ENCODE peak calls at places on chromosomes 13 and 19, in ten cellular contexts. C, E, M, Y, K, L, W, R, I and A are unnamed samples. For H3K4me1, the result is how much of the 10 kb centered on the place peaks cover.

GRCh38 chr19:58020985-58021384 is 12.8 kb upstream of the ZSCAN1 start:
- ATAC-seq in C (no peak), E (no peak), M (no peak), Y (no peak), K (no peak), L (no peak), W (no peak), R (no peak), I (no peak), A (no peak)

GRCh38 chr19:46955813-46956371 is 63.7 kb upstream of the NPAS1 start:
- ATAC-seq in C (no peak), E (no peak), M (no peak), Y (no peak), K (no peak), L (no peak), W (no peak), R (no peak), I (no peak), A (no peak)

GRCh38 chr19:54172413-54172763 is 572 bp downstream of the TMC4 start:
- ATAC-seq in C (no peak), E (no peak), M (no peak), Y (no peak), K (no peak), L (peak), W (no peak), R (peak), I (no peak), A (no peak)

GRCh38 chr19:43726736-43727592 is 11.1 kb downstream of the IRGC start:
- ATAC-seq in C (no peak), E (peak), M (no peak), Y (no peak), K (peak), L (no peak), W (no peak), R (no peak), I (no peak), A (no peak)

GRCh38 chr13:89029062-89029461 is 1357.9 kb downstream of the SLITRK5 start:
- ATAC-seq in C (no peak), E (no peak), M (no peak), Y (no peak), K (no peak), L (no peak), W (no peak), R (no peak), I (no peak), A (no peak)

GRCh38 chr19:56105090-56105701 is 15.9 kb downstream of the ZNF787 start:
- ATAC-seq in C (peak), E (peak), M (peak), Y (peak), K (peak), L (peak), W (peak), R (peak), I (peak), A (peak)

GRCh38 chr13:50594276-50594970 is 249.1 kb downstream of the DLEU7 start:
- ATAC-seq in C (peak), E (no peak), M (no peak), Y (no peak), K (peak), L (no peak), W (no peak), R (no peak), I (no peak), A (no peak)

GRCh38 chr13:32454886-32455593 is 27.1 kb upstream of the N4BP2L1 start:
- ATAC-seq in C (peak), E (no peak), M (peak), Y (no peak), K (no peak), L (no peak), W (no peak), R (no peak), I (no peak), A (no peak)

GRCh38 chr19:28435551-28436261 is 777.2 kb downstream of the UQCRFS1 start:
- ATAC-seq in C (no peak), E (no peak), M (no peak), Y (no peak), K (peak), L (no peak), W (no peak), R (no peak), I (no peak), A (no peak)

GRCh38 chr13:32731576-32731975 is 145.3 kb downstream of the PDS5B start:
- ATAC-seq in C (no peak), E (no peak), M (no peak), Y (peak), K (peak), L (no peak), W (peak), R (peak), I (no peak), A (no peak)

GRCh38 chr19:42512130-42512636 is 16.1 kb downstream of the CEACAM1 start:
- ATAC-seq in C (no peak), E (no peak), M (no peak), Y (no peak), K (no peak), L (no peak), W (no peak), R (no peak), I (no peak), A (no peak)

GRCh38 chr19:56217039-56217949 is 15.2 kb downstream of the ZSCAN5C start:
- ATAC-seq in C (no peak), E (no peak), M (no peak), Y (peak), K (peak), L (no peak), W (no peak), R (peak), I (no peak), A (no peak)

GRCh38 chr13:50257646-50258045 is 242.4 kb downstream of the KCNRG start:
- ATAC-seq in C (no peak), E (no peak), M (no peak), Y (no peak), K (no peak), L (no peak), W (no peak), R (no peak), I (no peak), A (no peak)

GRCh38 chr13:104975272-104975671 is 1560.2 kb downstream of the EFNB2 start:
- ATAC-seq in C (no peak), E (no peak), M (no peak), Y (no peak), K (no peak), L (no peak), W (no peak), R (no peak), I (no peak), A (no peak)

GRCh38 chr13:50170447-50171037 is 155.3 kb downstream of the KCNRG start:
- ATAC-seq in C (no peak), E (no peak), M (no peak), Y (peak), K (peak), L (no peak), W (no peak), R (no peak), I (no peak), A (no peak)

GRCh38 chr19:17803264-17803896 is 8.4 kb downstream of the B3GNT3 start:
- ATAC-seq in C (no peak), E (no peak), M (no peak), Y (no peak), K (no peak), L (no peak), W (no peak), R (no peak), I (no peak), A (no peak)

GRCh38 chr19:40231544-40232424 is 5.3 kb upstream of the CCNP start:
- ATAC-seq in C (peak), E (peak), M (no peak), Y (peak), K (peak), L (peak), W (peak), R (no peak), I (peak), A (peak)

GRCh38 chr19:8097681-8098567 is 45.4 kb downstream of the CCL25 start:
- ATAC-seq in C (no peak), E (no peak), M (no peak), Y (no peak), K (no peak), L (no peak), W (no peak), R (no peak), I (no peak), A (no peak)

GRCh38 chr19:38735257-38735686 is 9.0 kb downstream of the CAPN12 start:
- ATAC-seq in C (peak), E (no peak), M (no peak), Y (no peak), K (no peak), L (peak), W (peak), R (no peak), I (no peak), A (no peak)

GRCh38 chr13:96994849-96995243 is 570 bp upstream of the OXGR1 start:
- ATAC-seq in C (no peak), E (no peak), M (no peak), Y (no peak), K (no peak), L (no peak), W (peak), R (no peak), I (no peak), A (no peak)

GRCh38 chr13:114078501-114079451 is 53.6 kb downstream of the RASA3 start:
- ATAC-seq in C (peak), E (peak), M (no peak), Y (peak), K (no peak), L (peak), W (no peak), R (no peak), I (peak), A (peak)

GRCh38 chr19:36150586-36150985 is 1.7 kb downstream of the COX7A1 start:
- ATAC-seq in C (no peak), E (no peak), M (no peak), Y (no peak), K (no peak), L (no peak), W (peak), R (no peak), I (no peak), A (no peak)

GRCh38 chr19:23436318-23436717 is 41.0 kb upstream of the ZNF91 start:
- ATAC-seq in C (no peak), E (no peak), M (no peak), Y (no peak), K (no peak), L (no peak), W (peak), R (no peak), I (no peak), A (no peak)

GRCh38 chr19:10120538-10121198 is 969 bp upstream of the EIF3G start:
- ATAC-seq in C (no peak), E (no peak), M (no peak), Y (peak), K (no peak), L (no peak), W (no peak), R (no peak), I (no peak), A (peak)

GRCh38 chr13:98273067-98273823 is 96.2 kb upstream of the RNF113B start:
- ATAC-seq in C (peak), E (no peak), M (no peak), Y (no peak), K (no peak), L (no peak), W (no peak), R (peak), I (no peak), A (no peak)

GRCh38 chr13:42102961-42103688 is 54.7 kb downstream of the DGKH start:
- ATAC-seq in C (no peak), E (no peak), M (no peak), Y (no peak), K (no peak), L (no peak), W (no peak), R (no peak), I (no peak), A (no peak)

GRCh38 chr13:42108217-42108616 is 59.8 kb downstream of the DGKH start:
- ATAC-seq in C (no peak), E (no peak), M (no peak), Y (no peak), K (no peak), L (no peak), W (no peak), R (no peak), I (no peak), A (no peak)

GRCh38 chr13:42110410-42111155 is 62.1 kb downstream of the DGKH start:
- ATAC-seq in C (peak), E (no peak), M (peak), Y (peak), K (peak), L (peak), W (peak), R (peak), I (peak), A (peak)

GRCh38 chr13:42109957-42110356 is 61.5 kb downstream of the DGKH start:
- ATAC-seq in C (no peak), E (no peak), M (no peak), Y (no peak), K (no peak), L (no peak), W (no peak), R (no peak), I (no peak), A (no peak)

GRCh38 chr13:42107006-42107405 is 58.6 kb downstream of the DGKH start:
- ATAC-seq in C (no peak), E (no peak), M (no peak), Y (no peak), K (no peak), L (no peak), W (no peak), R (no peak), I (no peak), A (no peak)
- H3K4me1 ChIP-seq in C (under half), E (under half), M (under half), Y (under half), K (under half), L (under half), W (under half), R (under half), I (under half), A (under half)

GRCh38 chr19:18996796-18997394 is 36.4 kb downstream of the SUGP2 start:
- ATAC-seq in C (no peak), E (no peak), M (no peak), Y (no peak), K (no peak), L (no peak), W (no peak), R (no peak), I (no peak), A (no peak)
- TF ChIP-seq POLR2A in C (no peak), E (no peak), M (no peak), Y (no peak), K (no peak), L (no peak), W (no peak), R (no peak), I (no peak), A (no peak)

GRCh38 chr19:13014921-13015280 is 19.6 kb downstream of the NFIX start:
- ATAC-seq in C (no peak), E (no peak), M (no peak), Y (no peak), K (no peak), L (no peak), W (no peak), R (no peak), I (no peak), A (no peak)

GRCh38 chr19:13012690-13013608 is 17.7 kb downstream of the NFIX start:
- ATAC-seq in C (peak), E (peak), M (peak), Y (peak), K (peak), L (peak), W (no peak), R (no peak), I (no peak), A (peak)

GRCh38 chr19:13015361-13016231 is 20.3 kb downstream of the NFIX start:
- ATAC-seq in C (no peak), E (no peak), M (no peak), Y (no peak), K (no peak), L (no peak), W (no peak), R (no peak), I (peak), A (no peak)

GRCh38 chr19:13013649-13014048 is 18.4 kb downstream of the NFIX start:
- ATAC-seq in C (no peak), E (no peak), M (no peak), Y (no peak), K (no peak), L (no peak), W (no peak), R (no peak), I (no peak), A (no peak)

DNA sequence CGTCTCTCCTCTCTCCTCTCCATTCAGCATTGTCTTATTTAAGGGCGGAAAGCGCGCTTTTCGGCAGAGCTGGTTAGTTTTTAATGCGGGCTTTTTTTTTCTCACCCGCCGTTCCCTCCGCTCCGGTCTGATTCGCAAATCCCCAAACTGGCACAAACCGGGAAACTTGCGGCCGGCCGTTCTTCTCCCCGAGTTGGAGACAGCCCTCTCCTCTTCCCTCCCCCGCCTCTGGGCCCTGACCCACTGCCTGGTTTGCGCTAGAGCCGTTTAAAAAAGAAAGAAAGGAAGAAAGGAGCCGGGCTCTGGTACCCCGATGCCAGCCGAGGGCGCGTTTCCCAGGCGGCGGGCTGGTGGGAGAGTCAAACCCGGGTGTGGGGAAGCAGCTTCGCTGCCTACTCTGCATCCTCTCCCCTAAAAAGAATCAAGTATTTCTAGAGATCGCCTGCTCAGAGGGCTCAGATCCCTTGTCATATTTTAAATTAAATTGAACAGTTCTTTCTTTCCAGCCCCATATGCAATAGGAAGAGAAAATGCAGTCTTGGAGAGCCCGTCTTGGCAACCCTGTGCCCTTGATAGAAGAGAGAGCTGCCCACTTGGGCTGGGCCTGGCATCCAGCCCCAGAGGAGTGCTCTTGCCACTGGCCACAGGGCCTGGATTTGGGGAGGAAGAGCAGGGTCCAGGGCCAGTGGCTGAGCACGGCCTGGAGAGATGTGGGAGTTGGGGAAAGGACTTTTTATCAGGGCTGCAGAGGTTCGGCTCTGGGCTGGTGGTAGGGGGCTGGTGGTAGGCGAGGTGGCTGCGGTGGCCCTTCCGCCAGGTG is 19.0 kb downstream of the NFIX start:
- ATAC-seq in C (no peak), E (no peak), M (no peak), Y (no peak), K (no peak), L (no peak), W (no peak), R (no peak), I (no peak), A (no peak)
- H3K4me1 ChIP-seq in C (under half), E (under half), M (half or more), Y (under half), K (under half), L (under half), W (under half), R (under half), I (half or more), A (under half)

GRCh38 chr19:44748426-44749254 is at the start of gene BCL3:
- ATAC-seq in C (peak), E (no peak), M (peak), Y (peak), K (peak), L (peak), W (peak), R (peak), I (peak), A (peak)
- TF ChIP-seq POLR2A in C (no peak), E (no peak), M (peak), Y (no peak), K (peak), L (no peak), W (peak), R (no peak), I (peak), A (peak)

DNA sequence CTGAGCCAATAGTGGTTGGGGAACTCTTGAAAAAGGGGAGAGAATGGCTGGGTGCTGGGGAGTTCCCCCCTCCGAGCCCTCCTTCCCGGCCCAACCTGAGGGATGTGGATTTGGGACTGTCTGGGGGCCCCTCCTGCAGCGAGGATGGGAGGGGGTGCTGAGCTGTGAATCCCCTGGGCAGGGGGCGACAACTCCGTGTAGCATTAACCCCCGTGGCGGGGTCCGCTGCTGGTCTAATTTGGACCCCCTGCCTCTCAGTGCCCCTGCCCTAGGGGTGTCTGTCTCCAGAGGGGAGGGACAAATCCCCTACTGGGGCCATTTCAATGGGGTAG is 9.7 kb downstream of the MIDN start:
- ATAC-seq in C (no peak), E (no peak), M (no peak), Y (no peak), K (no peak), L (no peak), W (no peak), R (no peak), I (no peak), A (no peak)
- H3K4me1 ChIP-seq in C (half or more), E (half or more), M (half or more), Y (half or more), K (half or more), L (half or more), W (half or more), R (half or more), I (half or more), A (half or more)

GRCh38 chr19:15243236-15243957 is 11.1 kb upstream of the EPHX3 start:
- ATAC-seq in C (no peak), E (no peak), M (no peak), Y (no peak), K (no peak), L (no peak), W (no peak), R (no peak), I (no peak), A (no peak)

GRCh38 chr19:15245370-15246197 is 13.3 kb upstream of the EPHX3 start:
- ATAC-seq in C (no peak), E (no peak), M (no peak), Y (no peak), K (no peak), L (no peak), W (no peak), R (no peak), I (no peak), A (no peak)

GRCh38 chr19:15246198-15246481 is 13.9 kb upstream of the EPHX3 start:
- ATAC-seq in C (no peak), E (no peak), M (no peak), Y (no peak), K (no peak), L (no peak), W (no peak), R (no peak), I (no peak), A (no peak)

GRCh38 chr19:15244808-15245207 is 12.6 kb upstream of the EPHX3 start:
- ATAC-seq in C (no peak), E (no peak), M (no peak), Y (no peak), K (no peak), L (no peak), W (no peak), R (no peak), I (no peak), A (no peak)

GRCh38 chr19:15244106-15244803 is 12.0 kb upstream of the EPHX3 start:
- ATAC-seq in C (no peak), E (no peak), M (no peak), Y (no peak), K (no peak), L (no peak), W (no peak), R (no peak), I (no peak), A (no peak)
- TF ChIP-seq POLR2A in C (no peak), E (no peak), M (no peak), Y (no peak), K (no peak), L (no peak), W (no peak), R (no peak), I (no peak), A (no peak)

DNA sequence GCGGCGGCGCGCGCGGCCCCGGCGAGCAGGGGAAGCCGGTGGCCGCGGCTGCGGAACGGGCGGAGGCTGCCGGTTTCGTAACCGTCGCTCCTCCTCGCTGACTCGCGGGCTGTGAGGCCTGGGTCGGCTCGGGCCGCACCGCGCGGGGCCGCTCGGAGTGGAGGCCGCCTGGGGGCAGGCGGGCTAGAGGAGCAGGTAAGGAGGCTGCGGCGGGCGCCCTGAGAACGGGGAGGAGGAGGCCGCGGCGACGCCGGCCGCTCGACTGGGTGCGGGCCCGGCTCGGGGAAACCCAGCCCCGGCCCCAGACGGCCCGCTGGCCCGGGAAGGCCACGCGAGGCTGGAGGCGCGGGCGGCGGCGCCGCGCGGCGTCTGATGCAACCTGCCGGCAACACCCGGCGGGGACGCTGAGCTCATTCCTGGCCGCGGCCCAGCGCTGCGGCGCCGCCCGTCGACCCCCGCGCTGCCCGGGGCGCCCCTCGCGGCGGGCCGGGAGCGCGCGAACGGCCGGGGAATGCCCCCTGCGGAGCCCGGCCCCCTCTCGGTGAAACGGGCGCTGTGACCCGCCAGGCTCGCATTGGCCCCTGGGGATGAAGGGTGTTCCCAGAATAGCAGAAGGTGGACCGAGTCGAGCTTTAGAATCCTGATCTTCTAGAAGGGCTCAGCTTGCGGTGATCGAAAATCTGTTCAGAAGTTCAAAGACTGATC is at the start of gene CEBPG:
- ATAC-seq in C (peak), E (no peak), M (peak), Y (peak), K (peak), L (peak), W (peak), R (peak), I (peak), A (peak)
- H3K4me1 ChIP-seq in C (under half), E (under half), M (under half), Y (under half), K (under half), L (under half), W (under half), R (under half), I (under half), A (under half)